ENCODE peak calls at places on chromosomes 4 and X, in nine cellular contexts. S is cardiac muscle cell, G is IMR-90, F is ovary, J is DND-41, M is AG04450, R is K562, N is sigmoid colon, D is A549. P is an unnamed sample.

GRCh38 chrX:108199691-108200090 is 108.1 kb downstream of the ATG4A start:
- DNase-seq in S (peak; percentile 54), G (peak; percentile 22), F (no peak), J (peak; percentile 3), M (no peak), R (peak; percentile 34), N (no peak), D (peak; percentile 22), P (no peak)

GRCh38 chrX:46268429-46268828 is 276.8 kb downstream of the ZNF674 start:
- DNase-seq in S (peak; percentile 25), G (no peak), F (no peak), J (peak; percentile 18), M (no peak), R (no peak), N (no peak), D (peak; percentile 13), P (no peak)

GRCh38 chr4:155734065-155734464 is 24.8 kb upstream of the GUCY1B1 start:
- DNase-seq in S (peak; percentile 48), G (peak; percentile 61), F (no peak), J (no peak), M (no peak), R (no peak), N (no peak), D (no peak), P (no peak)

GRCh38 chrX:129963729-129964128 is 18.7 kb upstream of the BCORL1 start:
- DNase-seq in S (no peak), G (no peak), F (no peak), J (no peak), M (no peak), R (no peak), N (no peak), D (no peak), P (no peak)

GRCh38 chr4:138839574-138839973 is 176.0 kb upstream of the NOCT start:
- DNase-seq in S (no peak), G (no peak), F (no peak), J (no peak), M (no peak), R (no peak), N (no peak), D (no peak), P (no peak)

GRCh38 chr4:35939746-35940145 is 304.6 kb downstream of the ARAP2 start:
- DNase-seq in S (no peak), G (no peak), F (no peak), J (no peak), M (no peak), R (no peak), N (no peak), D (no peak), P (no peak)

GRCh38 chr4:154406022-154406835 is 85.4 kb downstream of the DCHS2 start:
- DNase-seq in S (no peak), G (no peak), F (no peak), J (no peak), M (no peak), R (peak; percentile 54), N (no peak), D (no peak), P (no peak)

GRCh38 chr4:88215351-88215750 is 56.9 kb upstream of the ABCG2 start:
- DNase-seq in S (no peak), G (peak; percentile 39), F (no peak), J (no peak), M (no peak), R (no peak), N (no peak), D (no peak), P (no peak)

GRCh38 chrX:71679575-71680207 is 12.3 kb downstream of the LOC101059915 start:
- DNase-seq in S (no peak), G (no peak), F (no peak), J (no peak), M (no peak), R (no peak), N (no peak), D (no peak), P (no peak)

GRCh38 chr4:105895324-105895608 is at the start of gene NPNT:
- DNase-seq in S (no peak), G (no peak), F (peak; percentile 33), J (no peak), M (no peak), R (no peak), N (no peak), D (no peak), P (peak; percentile 73)

GRCh38 chrX:45472968-45473367 is 272.3 kb upstream of the DIPK2B start:
- DNase-seq in S (peak; percentile 5), G (peak; percentile 68), F (no peak), J (no peak), M (peak; percentile 8), R (no peak), N (no peak), D (no peak), P (no peak)

GRCh38 chrX:56797966-56798711 is 69.1 kb downstream of the NBDY start:
- DNase-seq in S (peak; percentile 62), G (no peak), F (no peak), J (peak; percentile 17), M (no peak), R (no peak), N (peak; percentile 56), D (no peak), P (peak; percentile 70)

GRCh38 chr4:16238304-16238703 is 12.0 kb upstream of the TAPT1 start:
- DNase-seq in S (no peak), G (no peak), F (no peak), J (no peak), M (no peak), R (no peak), N (no peak), D (no peak), P (no peak)

GRCh38 chr4:168832746-168833575 is 177.1 kb downstream of the CBR4 start:
- DNase-seq in S (no peak), G (no peak), F (peak; percentile 73), J (no peak), M (no peak), R (no peak), N (peak; percentile 81), D (peak; percentile 19), P (peak; percentile 81)

DNA sequence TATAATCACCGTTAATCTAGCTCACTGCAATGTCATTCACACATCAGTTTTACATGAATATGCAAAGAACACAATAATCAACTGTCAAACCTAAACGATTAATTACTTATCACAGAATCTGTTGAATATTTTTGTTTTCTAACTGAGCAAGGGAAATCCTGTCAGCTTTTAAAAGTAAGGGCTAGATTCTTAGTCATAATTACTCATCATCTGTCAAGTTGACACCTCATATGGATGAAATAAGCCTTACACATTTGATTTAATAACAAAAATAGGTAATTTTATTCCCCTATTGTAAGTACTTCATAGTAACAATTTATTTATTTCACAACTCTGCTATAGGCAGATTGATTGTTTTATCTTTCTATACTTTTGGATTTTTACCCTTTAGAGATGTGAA is 32.7 kb downstream of the TMA16 start:
- DNase-seq in S (no peak), G (no peak), F (no peak), J (no peak), M (no peak), R (no peak), N (no peak), D (no peak), P (no peak)
- H3K4me3 ChIP-seq in S (no peak overlapping the region), G (no peak overlapping the region), F (no peak overlapping the region), J (no peak overlapping the region), M (no peak overlapping the region), R (no peak overlapping the region), N (no peak overlapping the region), D (no peak overlapping the region), P (no peak overlapping the region)

GRCh38 chr4:147768113-147768512 is 36.2 kb downstream of the ARHGAP10 start:
- DNase-seq in S (peak; percentile 94), G (peak; percentile 87), F (no peak), J (no peak), M (no peak), R (no peak), N (no peak), D (peak; percentile 29), P (no peak)
- H3K27ac ChIP-seq in S (no peak overlapping the region), G (peak overlapping the region; percentile 10), F (no peak overlapping the region), J (no peak overlapping the region), M (no peak overlapping the region), R (no peak overlapping the region), N (no peak overlapping the region), D (no peak overlapping the region), P (no peak overlapping the region)

GRCh38 chrX:54435121-54435520 is 5.1 kb upstream of the TSR2 start:
- DNase-seq in S (no peak), G (no peak), F (no peak), J (no peak), M (no peak), R (no peak), N (no peak), D (no peak), P (no peak)

GRCh38 chrX:54446084-54446483 is 5.9 kb downstream of the TSR2 start:
- DNase-seq in S (no peak), G (no peak), F (no peak), J (no peak), M (no peak), R (no peak), N (no peak), D (no peak), P (no peak)

GRCh38 chrX:54444752-54445151 is 4.5 kb downstream of the TSR2 start:
- DNase-seq in S (no peak), G (no peak), F (no peak), J (no peak), M (no peak), R (no peak), N (no peak), D (no peak), P (no peak)

GRCh38 chrX:54442790-54443189 is 2.6 kb downstream of the TSR2 start:
- DNase-seq in S (no peak), G (no peak), F (no peak), J (no peak), M (no peak), R (no peak), N (no peak), D (no peak), P (no peak)

DNA sequence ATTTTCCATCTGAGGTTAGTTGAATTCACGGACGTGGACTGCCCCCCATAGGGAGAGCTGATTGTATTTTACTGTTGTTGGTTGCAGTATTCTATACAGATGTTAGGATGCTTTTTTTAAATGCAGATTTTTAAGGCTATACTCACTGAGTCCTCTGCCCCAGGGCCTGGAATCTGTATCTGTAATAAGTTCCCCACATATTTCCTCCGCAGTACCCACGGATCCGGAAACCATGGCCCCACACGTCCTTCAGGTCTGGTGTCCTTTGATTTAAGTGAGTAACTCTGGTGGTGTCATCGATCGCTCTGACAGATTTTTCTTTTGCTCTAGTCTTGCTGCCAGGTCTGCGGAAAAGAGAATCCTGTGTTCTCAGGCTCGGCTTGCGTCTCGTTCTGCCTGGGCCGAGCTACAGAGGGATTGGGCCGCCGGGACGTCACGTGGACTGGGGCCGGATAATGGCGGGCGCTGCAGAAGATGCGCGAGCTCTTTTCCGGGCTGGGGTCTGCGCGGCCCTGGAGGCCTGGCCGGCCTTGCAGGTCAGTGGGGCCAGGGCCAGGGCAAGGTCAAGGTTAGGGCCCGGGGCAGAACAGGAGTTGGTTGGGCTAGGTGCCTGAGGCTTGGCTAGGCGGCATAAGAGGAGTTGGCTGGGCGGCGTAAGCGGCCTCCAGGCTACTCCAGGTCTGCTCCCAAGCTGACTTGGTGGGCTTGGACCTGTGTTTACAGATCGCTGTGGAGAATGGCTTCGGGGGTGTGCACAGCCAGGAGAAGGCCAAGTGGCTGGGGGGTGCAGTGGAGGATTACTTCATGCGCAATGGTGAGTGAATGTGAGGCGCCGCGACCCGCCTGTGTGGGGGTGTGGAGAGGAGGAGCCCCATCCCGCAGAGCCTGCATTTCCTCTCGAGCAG is at the start of gene TSR2:
- DNase-seq in S (peak; percentile 90), G (peak; percentile 87), F (peak; percentile 81), J (peak; percentile 85), M (peak; percentile 65), R (peak; percentile 88), N (peak; percentile 91), D (peak; percentile 48), P (peak; percentile 83)
- TF ChIP-seq CTCF in S (peak; percentile 40), G (peak; percentile 40), F (no peak), J (peak; percentile 23), M (peak; percentile 31), R (peak; percentile 12), N (no peak), D (no peak), P (no peak)

GRCh38 chr4:132063829-132064228 is 1085.3 kb upstream of the PCDH10 start:
- DNase-seq in S (peak; percentile 90), G (peak; percentile 55), F (no peak), J (no peak), M (peak; percentile 1), R (peak; percentile 1), N (no peak), D (no peak), P (no peak)
- H3K4me3 ChIP-seq in S (no peak overlapping the region), G (no peak overlapping the region), F (no peak overlapping the region), J (no peak overlapping the region), M (no peak overlapping the region), R (no peak overlapping the region), N (no peak overlapping the region), D (no peak overlapping the region), P (no peak overlapping the region)

P was measured in coronary artery.